ENCODE peak calls at places on chromosomes 6 and 20, in eight cellular contexts. C is Kasumi-1; G is fibroblast of mammary gland; Q is cardiac fibroblast; E is NCI-H1092 treated with DMSO at 0.1 percent for 48 hours; T is stimulated activated CD8-positive, alpha-beta memory T cell treated with anti-CD3 and anti-CD28 coated beads, Interleukin-15, amount 100 ng/mL, for 24 hours; D is HT1080; L is NCI-H1105. J is an unnamed sample.

GRCh38 chr6:56520218-56520617 is 122.5 kb downstream of the DST start:
- DNase-seq in L (no peak), C (no peak), G (no peak), Q (no peak), E (no peak), D (no peak), T (no peak), J (no peak)

GRCh38 chr6:114024746-114025145 is 53.8 kb upstream of the HDAC2 start:
- DNase-seq in C (no peak), G (peak; percentile 79), T (no peak), E (no peak), L (no peak), Q (no peak), D (no peak), J (no peak)

GRCh38 chr6:139181236-139181635 is 46.4 kb downstream of the HECA start:
- DNase-seq in D (no peak), E (no peak), Q (no peak), G (no peak), C (no peak), T (no peak), L (no peak), J (no peak)

GRCh38 chr6:108029226-108029921 is 45.2 kb downstream of the OSTM1 start:
- DNase-seq in C (no peak), Q (no peak), T (no peak), D (no peak), E (peak; percentile 27), G (no peak), L (no peak), J (no peak)

GRCh38 chr6:85579581-85579980 is 14.1 kb downstream of the SNX14 start:
- DNase-seq in G (no peak), L (no peak), Q (no peak), D (no peak), E (no peak), C (no peak), T (no peak), J (no peak)

GRCh38 chr6:56843476-56844349 is 111.2 kb upstream of the BEND6 start:
- DNase-seq in T (no peak), L (peak; percentile 77), C (peak; percentile 69), Q (peak; percentile 85), G (peak; percentile 69), D (peak; percentile 93), E (peak; percentile 80), J (peak; percentile 73)

GRCh38 chr6:157106487-157106886 is 216.8 kb downstream of the TMEM242 start:
- DNase-seq in T (no peak), G (peak; percentile 72), Q (no peak), D (peak; percentile 87), E (no peak), C (no peak), L (no peak), J (no peak)

GRCh38 chr6:16419636-16420331 is 181.4 kb downstream of the GMPR start:
- DNase-seq in T (no peak), D (no peak), G (no peak), Q (no peak), E (no peak), C (no peak), L (no peak), J (peak; percentile 69)

GRCh38 chr20:58045156-58045555 is 183.3 kb downstream of the ANKRD60 start:
- DNase-seq in Q (no peak), C (no peak), L (no peak), D (no peak), G (peak; percentile 1), E (no peak), T (no peak), J (no peak)

GRCh38 chr6:53103993-53104675 is 38.9 kb downstream of the FBXO9 start:
- DNase-seq in G (peak; percentile 14), C (peak; percentile 57), D (no peak), L (no peak), T (no peak), Q (peak; percentile 9), E (no peak), J (no peak)

GRCh38 chr6:87408721-87409155 is 966 bp downstream of the CFAP206 start:
- DNase-seq in T (no peak), D (no peak), G (no peak), L (no peak), E (no peak), Q (no peak), C (no peak), J (no peak)

GRCh38 chr6:108113557-108114519 is 39.3 kb upstream of the OSTM1 start:
- DNase-seq in Q (peak; percentile 70), D (peak; percentile 61), C (peak; percentile 83), G (peak; percentile 58), T (no peak), L (peak; percentile 23), E (peak; percentile 6), J (peak; percentile 47)

GRCh38 chr6:6861346-6861745 is 246.4 kb upstream of the RREB1 start:
- DNase-seq in Q (no peak), E (no peak), T (no peak), G (no peak), C (no peak), L (no peak), D (no peak), J (no peak)

GRCh38 chr6:166747644-166748595 is 120.9 kb upstream of the RPS6KA2 start:
- DNase-seq in G (no peak), Q (no peak), T (no peak), L (no peak), C (no peak), D (no peak), E (no peak), J (no peak)

GRCh38 chr6:136647363-136647763 is 97.1 kb upstream of the MAP7 start:
- DNase-seq in Q (peak; percentile 92), G (peak; percentile 93), T (no peak), D (peak; percentile 88), E (no peak), L (no peak), C (no peak), J (peak; percentile 3)

GRCh38 chr6:100116409-100117194 is 122.6 kb upstream of the MCHR2 start:
- DNase-seq in L (peak; percentile 34), D (peak; percentile 73), Q (peak; percentile 81), E (peak; percentile 90), G (peak; percentile 85), T (no peak), C (peak; percentile 91), J (peak; percentile 22)

GRCh38 chr6:138546733-138547185 is 47.5 kb upstream of the NHSL1 start:
- DNase-seq in C (no peak), L (no peak), G (peak; percentile 58), Q (no peak), E (no peak), T (no peak), D (peak; percentile 94), J (no peak)

GRCh38 chr6:103273048-103273447 is 1586.7 kb downstream of the HACE1 start:
- DNase-seq in L (peak; percentile 16), G (no peak), C (peak; percentile 67), D (peak; percentile 28), T (no peak), Q (peak; percentile 0), E (peak; percentile 24), J (no peak)

GRCh38 chr6:83847179-83847578 is 6.0 kb upstream of the RIPPLY2 start:
- DNase-seq in C (no peak), Q (no peak), E (no peak), T (no peak), D (no peak), G (no peak), L (no peak), J (no peak)

GRCh38 chr6:122494665-122495272 is 23.2 kb upstream of the SERINC1 start:
- DNase-seq in L (peak; percentile 7), T (no peak), Q (no peak), D (no peak), E (peak; percentile 36), C (no peak), G (no peak), J (no peak)

GRCh38 chr6:131368077-131368911 is 204.7 kb upstream of the ARG1 start:
- DNase-seq in D (no peak), G (peak; percentile 47), E (no peak), T (no peak), C (peak; percentile 56), L (no peak), Q (peak; percentile 77), J (peak; percentile 19)

GRCh38 chr6:157790548-157791160 is 32.4 kb upstream of the SNX9 start:
- DNase-seq in G (peak; percentile 41), C (no peak), T (no peak), E (no peak), Q (no peak), D (no peak), L (no peak), J (no peak)

GRCh38 chr6:156427345-156427744 is 349.8 kb upstream of the ARID1B start:
- DNase-seq in E (no peak), G (peak; percentile 90), D (peak; percentile 94), T (no peak), C (peak; percentile 46), Q (peak; percentile 68), L (no peak), J (no peak)

GRCh38 chr6:65649392-65649791 is 57.6 kb downstream of the EYS start:
- DNase-seq in L (no peak), D (no peak), G (no peak), C (no peak), Q (no peak), T (no peak), E (no peak), J (no peak)

GRCh38 chr6:42046491-42047219 is 3.7 kb upstream of the TAF8 start:
- DNase-seq in L (no peak), Q (peak; percentile 73), D (no peak), C (no peak), G (peak; percentile 77), T (no peak), E (no peak), J (no peak)

GRCh38 chr20:5627463-5628050 is 122.6 kb upstream of the SHLD1 start:
- DNase-seq in T (no peak), D (no peak), C (no peak), L (no peak), G (no peak), E (no peak), Q (no peak), J (no peak)

GRCh38 chr20:4130404-4131189 is 115.2 kb upstream of the RNF24 start:
- DNase-seq in G (peak; percentile 82), T (no peak), C (no peak), Q (peak; percentile 54), L (no peak), D (peak; percentile 88), E (no peak), J (no peak)

GRCh38 chr6:15770347-15771143 is 107.7 kb upstream of the DTNBP1 start:
- DNase-seq in E (no peak), L (no peak), C (no peak), T (no peak), G (peak; percentile 35), Q (peak; percentile 37), D (no peak), J (no peak)

GRCh38 chr6:130457605-130458004 is 91.8 kb downstream of the TMEM200A start:
- DNase-seq in D (peak; percentile 8), Q (no peak), L (no peak), T (no peak), G (peak; percentile 31), E (no peak), C (no peak), J (no peak)

GRCh38 chr6:32190946-32191677 is 1.1 kb upstream of the PBX2 start:
- DNase-seq in T (no peak), L (no peak), G (no peak), D (no peak), E (no peak), C (no peak), Q (no peak), J (no peak)

J was measured in germinal center.